ENCODE peak calls at places on chromosomes 6 and 20, in ten cellular contexts. O is type B pancreatic cell; B is BE2C; X is K562; S is activated CD8-positive, alpha-beta T cell treated with anti-CD3 and anti-CD28 coated beads for 36 hours; C is brain microvascular endothelial cell; N is A549; J is right lobe of liver; I is lung; K is transverse colon. R is an unnamed sample.

GRCh38 chr6:127893541-127893940 is 7.3 kb downstream of the THEMIS start:
- DNase-seq in S (peak), X (no peak), O (no peak), J (no peak), I (no peak), N (no peak), C (no peak), B (no peak), K (no peak), R (no peak)

GRCh38 chr20:62875419-62876355 is 14.1 kb upstream of the TCFL5 start:
- DNase-seq in N (peak), X (peak), B (peak), C (peak), K (peak), I (peak), O (peak), J (no peak), S (peak), R (no peak)

GRCh38 chr6:15479761-15480160 is 183.1 kb downstream of the DTNBP1 start:
- DNase-seq in S (no peak), K (no peak), C (no peak), J (no peak), X (no peak), N (no peak), B (no peak), O (no peak), I (no peak), R (no peak)

GRCh38 chr20:62730481-62730880 is 21.8 kb downstream of the NTSR1 start:
- DNase-seq in I (no peak), C (no peak), S (no peak), K (no peak), N (no peak), X (no peak), J (peak), O (no peak), B (no peak), R (no peak)

GRCh38 chr6:70124882-70125535 is 177.9 kb downstream of the COL9A1 start:
- DNase-seq in S (no peak), X (no peak), I (no peak), J (no peak), B (no peak), O (no peak), C (peak), K (peak), N (no peak), R (no peak)

GRCh38 chr6:100160913-100161312 is 166.9 kb upstream of the MCHR2 start:
- DNase-seq in O (no peak), S (no peak), B (no peak), N (no peak), K (no peak), X (no peak), I (no peak), J (no peak), C (no peak), R (no peak)

GRCh38 chr6:45880139-45880538 is 135.5 kb downstream of the CLIC5 start:
- DNase-seq in X (no peak), N (no peak), C (no peak), O (no peak), B (no peak), J (no peak), I (no peak), K (no peak), S (no peak), R (no peak)

GRCh38 chr6:137465378-137466009 is 28.7 kb downstream of the OLIG3 start:
- DNase-seq in C (no peak), B (no peak), O (no peak), K (no peak), X (no peak), N (no peak), J (no peak), S (no peak), I (no peak), R (no peak)

GRCh38 chr6:7469696-7470095 is 71.8 kb upstream of the DSP start:
- DNase-seq in J (no peak), S (no peak), K (no peak), X (no peak), N (no peak), C (no peak), I (no peak), O (no peak), B (no peak), R (no peak)

GRCh38 chr6:117861545-117861944 is 45.5 kb upstream of the SLC35F1 start:
- DNase-seq in I (no peak), B (no peak), O (no peak), J (no peak), X (no peak), K (no peak), N (no peak), C (no peak), S (no peak), R (no peak)

GRCh38 chr6:168217880-168218537 is 101.6 kb downstream of the DACT2 start:
- DNase-seq in X (no peak), C (no peak), J (no peak), O (no peak), B (no peak), I (no peak), K (no peak), S (no peak), N (no peak), R (no peak)

GRCh38 chr6:136831873-136832562 is 9.6 kb downstream of the PEX7 start:
- DNase-seq in K (no peak), C (no peak), O (no peak), B (no peak), I (no peak), S (no peak), J (no peak), X (no peak), N (no peak), R (no peak)

GRCh38 chr20:47857142-47857993 is 72.1 kb upstream of the SULF2 start:
- DNase-seq in C (no peak), O (no peak), K (no peak), B (no peak), N (no peak), S (no peak), J (no peak), I (no peak), X (peak), R (peak)

GRCh38 chr6:21109421-21110178 is 484.0 kb upstream of the SOX4 start:
- DNase-seq in N (peak), K (no peak), J (no peak), I (no peak), B (no peak), X (peak), C (peak), O (no peak), S (no peak), R (no peak)

GRCh38 chr6:161215193-161215592 is 58.7 kb downstream of the AGPAT4 start:
- DNase-seq in K (no peak), O (no peak), C (peak), N (no peak), X (peak), I (no peak), S (no peak), B (no peak), J (no peak), R (no peak)

GRCh38 chr20:43096471-43096870 is 93.2 kb downstream of the PTPRT start:
- DNase-seq in N (no peak), B (peak), K (no peak), S (no peak), J (peak), C (no peak), I (no peak), X (no peak), O (no peak), R (no peak)

GRCh38 chr6:4577406-4577805 is 198.8 kb upstream of the CDYL start:
- DNase-seq in K (no peak), B (no peak), N (no peak), C (peak), I (no peak), S (no peak), X (no peak), O (no peak), J (no peak), R (no peak)

GRCh38 chr20:46990811-46991567 is 96.3 kb downstream of the EYA2 start:
- DNase-seq in X (no peak), O (no peak), K (no peak), N (no peak), I (no peak), C (no peak), S (no peak), J (no peak), B (no peak), R (no peak)

GRCh38 chr20:47348539-47349142 is 7.9 kb downstream of the ZMYND8 start:
- DNase-seq in O (no peak), N (no peak), X (no peak), B (no peak), I (no peak), J (no peak), K (no peak), C (no peak), S (no peak), R (peak)

GRCh38 chr20:19785173-19785799 is 27.2 kb downstream of the RIN2 start:
- DNase-seq in J (no peak), B (no peak), N (no peak), S (no peak), O (no peak), X (no peak), K (no peak), I (no peak), C (no peak), R (no peak)
- TF ChIP-seq CTCF in J (no peak), B (no peak), N (no peak), S (peak), O (no peak), X (peak), K (no peak), I (no peak), C (no peak), R (no peak)

DNA sequence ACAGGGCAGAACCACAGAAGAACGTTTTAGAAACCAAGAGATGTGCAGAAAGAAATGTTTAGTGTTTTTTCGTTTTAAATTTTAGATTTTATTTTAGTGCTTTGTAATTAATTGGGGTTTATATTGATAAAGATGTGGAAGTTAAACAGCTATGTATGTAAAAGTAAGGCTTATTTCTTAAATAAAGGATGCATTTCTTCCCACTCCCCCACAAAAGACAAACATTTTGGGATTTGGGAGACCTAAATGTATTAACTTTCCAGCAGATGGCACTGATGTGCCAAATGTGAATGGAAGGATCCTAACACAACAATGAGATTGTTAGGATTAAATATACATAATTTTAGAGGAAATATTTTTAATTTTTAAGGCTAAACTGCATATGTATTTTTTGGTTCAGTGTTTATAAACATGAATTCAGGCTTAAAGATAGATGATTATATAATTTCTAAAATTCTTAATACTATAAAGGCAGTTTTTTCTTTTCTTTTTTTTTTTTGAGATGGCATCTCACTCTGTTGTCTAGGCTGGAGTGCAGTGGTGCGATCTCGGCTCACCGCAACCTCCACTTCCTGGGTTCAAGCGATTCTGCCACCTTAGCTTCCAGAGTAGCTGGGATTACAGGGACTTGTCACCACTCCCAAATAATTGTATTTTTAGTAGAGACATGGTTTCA is 12.0 kb downstream of the PFDN4 start:
- DNase-seq in O (no peak), X (no peak), J (no peak), C (no peak), N (peak), I (no peak), K (no peak), B (no peak), S (no peak), R (no peak)
- TF ChIP-seq CTCF in O (peak), X (peak), J (peak), C (peak), N (peak), I (no peak), K (peak), B (peak), S (peak), R (peak)

GRCh38 chr20:59006167-59006863 is 739 bp downstream of the CTSZ start:
- DNase-seq in J (peak), S (no peak), X (no peak), B (no peak), C (no peak), K (peak), N (no peak), O (no peak), I (no peak), R (peak)
- TF ChIP-seq CTCF in J (no peak), S (no peak), X (no peak), B (no peak), C (no peak), K (no peak), N (no peak), O (no peak), I (no peak), R (peak)

GRCh38 chr6:159105716-159106115 is 60.9 kb upstream of the TAGAP start:
- DNase-seq in I (no peak), O (no peak), K (no peak), X (no peak), J (no peak), S (no peak), B (no peak), C (no peak), N (no peak), R (no peak)

GRCh38 chr6:159104931-159105330 is 60.1 kb upstream of the TAGAP start:
- DNase-seq in I (no peak), X (no peak), N (no peak), B (no peak), S (peak), C (no peak), J (no peak), O (no peak), K (peak), R (no peak)

GRCh38 chr6:159102373-159103160 is 57.8 kb upstream of the TAGAP start:
- DNase-seq in B (no peak), O (no peak), S (no peak), C (no peak), X (no peak), K (no peak), I (no peak), N (no peak), J (no peak), R (no peak)

GRCh38 chr6:159103396-159104162 is 58.8 kb upstream of the TAGAP start:
- DNase-seq in S (no peak), I (no peak), K (no peak), J (no peak), B (no peak), X (no peak), N (no peak), O (no peak), C (no peak), R (no peak)

GRCh38 chr6:159104163-159104885 is 59.5 kb upstream of the TAGAP start:
- DNase-seq in N (peak), I (peak), O (no peak), C (peak), B (peak), J (peak), S (peak), X (peak), K (peak), R (peak)
- TF ChIP-seq CTCF in N (peak), I (peak), O (peak), C (peak), B (peak), J (peak), S (peak), X (peak), K (peak), R (peak)

DNA sequence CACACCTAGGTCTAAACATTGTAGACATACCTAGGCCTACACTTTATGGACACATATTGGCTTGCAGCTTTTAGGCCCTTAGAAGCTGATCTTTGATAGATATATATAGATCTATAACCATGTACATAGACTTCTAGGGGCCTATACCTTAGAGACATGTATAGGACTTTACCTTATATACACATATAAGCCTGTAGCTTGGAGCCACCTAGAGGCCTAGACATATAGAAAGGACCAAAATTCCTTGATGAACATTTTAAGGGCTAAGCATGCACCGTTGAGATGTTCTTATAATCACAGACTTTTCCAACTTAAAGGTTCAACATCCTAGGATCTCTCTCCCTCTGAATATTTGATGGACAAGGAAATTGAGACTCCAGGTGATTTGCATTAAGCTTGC is 371.7 kb upstream of the SASH1 start:
- DNase-seq in S (no peak), O (no peak), B (no peak), X (no peak), I (no peak), N (no peak), K (no peak), C (peak), J (no peak), R (no peak)
- TF ChIP-seq CTCF in S (no peak), O (peak), B (peak), X (peak), I (no peak), N (no peak), K (no peak), C (peak), J (no peak), R (no peak)

GRCh38 chr6:84227434-84228197 is at the start of gene CEP162:
- DNase-seq in C (peak), S (peak), I (peak), O (peak), X (peak), J (peak), K (peak), B (peak), N (peak), R (peak)
- TF ChIP-seq CTCF in C (peak), S (peak), I (peak), O (peak), X (peak), J (peak), K (peak), B (peak), N (peak), R (peak)

R was measured in GM13976.